ENCODE peak calls at places on chromosomes 13 and 19, in five cellular contexts. X is GM23248, M is H9, W is IMR-90, H is fibroblast of lung. E is an unnamed sample.

GRCh38 chr19:4229179-4229931 is at the start of gene EBI3:
- DNase-seq in X (peak; percentile 45), M (peak; percentile 54), W (peak; percentile 65), H (peak; percentile 67), E (no peak)

GRCh38 chr13:33940898-33941297 is 122.9 kb downstream of the RFC3 start:
- DNase-seq in X (no peak), M (peak; percentile 70), W (peak; percentile 4), H (no peak), E (no peak)

GRCh38 chr19:29841209-29841558 is 29.4 kb downstream of the CCNE1 start:
- DNase-seq in X (peak; percentile 29), M (no peak), W (no peak), H (no peak), E (no peak)

GRCh38 chr13:66994498-66995365 is 235.4 kb downstream of the PCDH9 start:
- DNase-seq in X (no peak), M (no peak), W (no peak), H (no peak), E (no peak)

GRCh38 chr13:91722267-91722884 is 324.0 kb downstream of the GPC5 start:
- DNase-seq in X (peak; percentile 55), M (no peak), W (peak; percentile 18), H (peak; percentile 23), E (no peak)

GRCh38 chr19:8423821-8424223 is 10.7 kb downstream of the MARCHF2 start:
- DNase-seq in X (peak; percentile 100), M (peak; percentile 66), W (peak; percentile 97), H (peak; percentile 96), E (no peak)

GRCh38 chr13:30711837-30712236 is 23.5 kb upstream of the ALOX5AP start:
- DNase-seq in X (no peak), M (no peak), W (peak; percentile 48), H (no peak), E (no peak)

GRCh38 chr19:46611791-46612190 is 10.7 kb downstream of the CALM3 start:
- DNase-seq in X (no peak), M (no peak), W (no peak), H (no peak), E (no peak)

GRCh38 chr13:42815686-42816085 is 34.3 kb downstream of the FAM216B start:
- DNase-seq in X (no peak), M (no peak), W (peak; percentile 31), H (peak; percentile 35), E (no peak)

GRCh38 chr13:62123409-62123808 is 707.8 kb upstream of the PCDH20 start:
- DNase-seq in X (no peak), M (no peak), W (no peak), H (no peak), E (no peak)

GRCh38 chr19:1104452-1105216 is 840 bp downstream of the GPX4 start:
- DNase-seq in X (peak; percentile 89), M (peak; percentile 77), W (peak; percentile 69), H (peak; percentile 67), E (peak; percentile 69)

GRCh38 chr19:17234911-17235617 is 9.0 kb downstream of the OCEL1 start:
- DNase-seq in X (peak; percentile 73), M (peak; percentile 81), W (peak; percentile 38), H (peak; percentile 37), E (peak; percentile 74)

GRCh38 chr13:23007430-23007829 is 173.3 kb upstream of the SGCG start:
- DNase-seq in X (no peak), M (no peak), W (no peak), H (no peak), E (no peak)

GRCh38 chr19:31140717-31141116 is 208.5 kb downstream of the TSHZ3 start:
- DNase-seq in X (peak; percentile 69), M (no peak), W (peak; percentile 55), H (peak; percentile 82), E (no peak)

GRCh38 chr13:112867301-112867711 is 101.7 kb upstream of the MCF2L start:
- DNase-seq in X (no peak), M (no peak), W (no peak), H (no peak), E (no peak)

GRCh38 chr13:32754179-32754578 is 167.9 kb downstream of the PDS5B start:
- DNase-seq in X (no peak), M (no peak), W (no peak), H (no peak), E (no peak)

GRCh38 chr13:72170571-72170970 is 303.6 kb upstream of the DACH1 start:
- DNase-seq in X (no peak), M (no peak), W (no peak), H (no peak), E (no peak)

GRCh38 chr13:46593403-46593802 is 40.4 kb downstream of the LRCH1 start:
- DNase-seq in X (no peak), M (no peak), W (no peak), H (no peak), E (peak; percentile 27)

DNA sequence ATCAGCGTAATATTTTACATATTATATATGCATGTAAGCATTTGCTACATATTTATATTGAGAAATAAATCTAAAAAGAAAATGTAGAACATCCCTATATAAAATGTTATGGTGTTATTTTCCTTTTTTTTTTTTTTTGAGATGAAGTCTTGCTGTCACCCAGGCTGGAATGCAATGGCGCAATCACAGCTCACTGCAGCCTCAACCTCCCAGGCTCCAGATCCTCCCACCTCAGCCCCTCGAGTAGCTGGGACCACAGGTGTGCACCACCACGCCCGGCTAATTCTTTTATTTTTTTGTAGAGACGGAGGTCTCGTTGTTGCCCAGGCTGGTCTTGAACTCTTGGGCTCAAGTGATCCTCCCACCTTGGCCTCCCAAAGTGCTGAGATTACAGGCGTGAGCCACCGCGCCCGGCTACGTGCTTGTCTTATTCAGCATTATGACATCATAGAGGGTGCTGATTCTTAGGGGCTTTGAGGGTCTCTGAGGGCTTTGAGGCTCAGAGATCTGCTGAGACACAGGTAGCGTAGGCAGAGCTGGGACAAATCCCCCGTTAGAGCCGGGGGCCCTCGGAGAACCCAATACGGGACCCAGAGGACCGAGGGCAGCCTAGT is 101.9 kb downstream of the GADD45B start:
- DNase-seq in X (no peak), M (no peak), W (no peak), H (no peak), E (no peak)
- H2AFZ ChIP-seq in X (peak overlapping the region; percentile 67), M (no peak overlapping the region), W (peak overlapping the region; percentile 95), H (no peak overlapping the region), E (no peak overlapping the region)

GRCh38 chr13:35621989-35622388 is 145.5 kb upstream of the MAB21L1 start:
- DNase-seq in X (peak; percentile 72), M (no peak), W (peak; percentile 2), H (no peak), E (peak; percentile 5)

GRCh38 chr13:35614666-35615065 is 138.2 kb upstream of the MAB21L1 start:
- DNase-seq in X (no peak), M (no peak), W (no peak), H (no peak), E (no peak)

GRCh38 chr13:35618565-35619083 is 142.1 kb upstream of the MAB21L1 start:
- DNase-seq in X (no peak), M (no peak), W (no peak), H (no peak), E (no peak)

GRCh38 chr13:35617420-35617819 is 140.9 kb upstream of the MAB21L1 start:
- DNase-seq in X (no peak), M (no peak), W (no peak), H (no peak), E (no peak)
- H3K4me1 ChIP-seq in X (no peaks in the 10 kb centered on the region), M (no peaks in the 10 kb centered on the region), W (no peaks in the 10 kb centered on the region), H (no peaks in the 10 kb centered on the region), E (peaks cover 8% of the 10 kb centered on the region)

GRCh38 chr13:114259974-114260373 is 21.4 kb upstream of the UPF3A start:
- DNase-seq in X (no peak), M (no peak), W (no peak), H (no peak), E (no peak)
- H3K27ac ChIP-seq in X (no peak overlapping the region), M (no peak overlapping the region), W (no peak overlapping the region), H (no peak overlapping the region), E (no peak overlapping the region)

GRCh38 chr13:50894042-50894441 is 15.5 kb upstream of the RNASEH2B start:
- DNase-seq in X (no peak), M (no peak), W (no peak), H (no peak), E (peak; percentile 70)
- H2AFZ ChIP-seq in X (no peak overlapping the region), M (no peak overlapping the region), W (no peak overlapping the region), H (no peak overlapping the region), E (peak overlapping the region; percentile 27)